ENCODE peak calls at places on chromosomes 3 and 15, in four cellular contexts. A is MM.1S, C is cardiac fibroblast, H is lung. U is an unnamed sample.
A peak's percentile ranks its signal among the peaks of the same experiment; 100 is the strongest.

GRCh38 chr3:24365168-24365567 is 129.5 kb downstream of the THRB start:
- DNase-seq in H (peak; percentile 41), C (peak; percentile 92), A (no peak), U (no peak)

GRCh38 chr15:84834969-84835368 is 17.8 kb downstream of the ALPK3 start:
- DNase-seq in C (no peak), A (no peak), H (no peak), U (no peak)

GRCh38 chr3:45606991-45607712 is 12.6 kb downstream of the LIMD1 start:
- DNase-seq in A (no peak), H (no peak), C (peak; percentile 40), U (no peak)

GRCh38 chr3:47491777-47492176 is 16.0 kb upstream of the SCAP start:
- DNase-seq in H (no peak), C (no peak), A (no peak), U (no peak)

GRCh38 chr3:12993623-12994356 is 79.4 kb downstream of the IQSEC1 start:
- DNase-seq in C (no peak), A (no peak), H (no peak), U (no peak)

GRCh38 chr3:168424059-168424765 is 328.5 kb upstream of the GOLIM4 start:
- DNase-seq in H (no peak), C (peak; percentile 6), A (no peak), U (no peak)

GRCh38 chr3:167406876-167407492 is 26.9 kb upstream of the ZBBX start:
- DNase-seq in H (peak; percentile 38), C (peak; percentile 70), A (peak; percentile 47), U (no peak)

GRCh38 chr3:10283638-10284037 is 9.1 kb downstream of the GHRL start:
- DNase-seq in C (no peak), A (no peak), H (peak; percentile 41), U (no peak)

GRCh38 chr3:50050361-50050760 is 38.4 kb upstream of the RBM5 start:
- DNase-seq in H (no peak), C (peak; percentile 65), A (no peak), U (no peak)

GRCh38 chr15:100686725-100687488 is 84.5 kb downstream of the ASB7 start:
- DNase-seq in A (no peak), C (peak; percentile 37), H (no peak), U (no peak)

GRCh38 chr3:127675651-127676391 is 3.1 kb downstream of the ABTB1 start:
- DNase-seq in H (no peak), A (no peak), C (no peak), U (no peak)

GRCh38 chr15:98720577-98720976 is 72.2 kb downstream of the IGF1R start:
- DNase-seq in C (no peak), H (no peak), A (no peak), U (no peak)

GRCh38 chr3:71450162-71450561 is 133.4 kb downstream of the FOXP1 start:
- DNase-seq in C (no peak), H (no peak), A (peak; percentile 67), U (no peak)